ENCODE peak calls at places on chromosomes 6 and 20, in six cellular contexts. One of them, this sample, is unnamed.

GRCh38 chr6:43847741-43848630 is 78.0 kb downstream of the VEGFA start:
- DNase-seq in NCI-H1417: no peak
- DNase-seq in activated T-helper 9 cell treated with anti-CD3 and anti-CD28 coated beads, Interleukin-2, amount 50 U/mL, for 16 hours: no peak
- DNase-seq in CD4-positive, alpha-beta T cell: no peak
- DNase-seq in NB4: no peak
- DNase-seq in head of caudate nucleus: no peak
- DNase-seq in this sample: no peak

GRCh38 chr20:62198496-62198895 is 15.7 kb downstream of the MTG2 start:
- DNase-seq in NCI-H1417: no peak
- DNase-seq in activated T-helper 9 cell treated with anti-CD3 and anti-CD28 coated beads, Interleukin-2, amount 50 U/mL, for 16 hours: no peak
- DNase-seq in CD4-positive, alpha-beta T cell: no peak
- DNase-seq in NB4: no peak
- DNase-seq in head of caudate nucleus: no peak
- DNase-seq in this sample: no peak

GRCh38 chr6:4355241-4355640 is 219.9 kb upstream of the ECI2 start:
- DNase-seq in NCI-H1417: no peak
- DNase-seq in activated T-helper 9 cell treated with anti-CD3 and anti-CD28 coated beads, Interleukin-2, amount 50 U/mL, for 16 hours: no peak
- DNase-seq in CD4-positive, alpha-beta T cell: no peak
- DNase-seq in NB4: no peak
- DNase-seq in head of caudate nucleus: no peak
- DNase-seq in this sample: no peak

GRCh38 chr20:51494241-51495110 is 48.0 kb downstream of the NFATC2 start:
- DNase-seq in NCI-H1417: no peak
- DNase-seq in activated T-helper 9 cell treated with anti-CD3 and anti-CD28 coated beads, Interleukin-2, amount 50 U/mL, for 16 hours: no peak
- DNase-seq in CD4-positive, alpha-beta T cell: peak
- DNase-seq in NB4: peak
- DNase-seq in head of caudate nucleus: no peak
- DNase-seq in this sample: no peak

GRCh38 chr6:29926795-29927427 is 15.4 kb upstream of the HLA-A start:
- DNase-seq in NCI-H1417: no peak
- DNase-seq in activated T-helper 9 cell treated with anti-CD3 and anti-CD28 coated beads, Interleukin-2, amount 50 U/mL, for 16 hours: peak
- DNase-seq in CD4-positive, alpha-beta T cell: peak
- DNase-seq in NB4: peak
- DNase-seq in head of caudate nucleus: peak
- DNase-seq in this sample: no peak

GRCh38 chr20:35648836-35649235 is 15.9 kb downstream of the CPNE1 start:
- DNase-seq in NCI-H1417: no peak
- DNase-seq in activated T-helper 9 cell treated with anti-CD3 and anti-CD28 coated beads, Interleukin-2, amount 50 U/mL, for 16 hours: no peak
- DNase-seq in CD4-positive, alpha-beta T cell: no peak
- DNase-seq in NB4: no peak
- DNase-seq in head of caudate nucleus: no peak
- DNase-seq in this sample: no peak

GRCh38 chr6:24859132-24859531 is 60.4 kb upstream of the ARMH2 start:
- DNase-seq in NCI-H1417: peak
- DNase-seq in activated T-helper 9 cell treated with anti-CD3 and anti-CD28 coated beads, Interleukin-2, amount 50 U/mL, for 16 hours: no peak
- DNase-seq in CD4-positive, alpha-beta T cell: no peak
- DNase-seq in NB4: no peak
- DNase-seq in head of caudate nucleus: no peak
- DNase-seq in this sample: no peak

GRCh38 chr6:167474725-167475124 is 149.8 kb downstream of the TTLL2 start:
- DNase-seq in NCI-H1417: no peak
- DNase-seq in activated T-helper 9 cell treated with anti-CD3 and anti-CD28 coated beads, Interleukin-2, amount 50 U/mL, for 16 hours: no peak
- DNase-seq in CD4-positive, alpha-beta T cell: no peak
- DNase-seq in NB4: no peak
- DNase-seq in head of caudate nucleus: no peak
- DNase-seq in this sample: no peak

GRCh38 chr6:150072201-150072600 is 3.3 kb upstream of the ULBP3 start:
- DNase-seq in NCI-H1417: no peak
- DNase-seq in activated T-helper 9 cell treated with anti-CD3 and anti-CD28 coated beads, Interleukin-2, amount 50 U/mL, for 16 hours: peak
- DNase-seq in CD4-positive, alpha-beta T cell: peak
- DNase-seq in NB4: peak
- DNase-seq in head of caudate nucleus: no peak
- DNase-seq in this sample: no peak